ENCODE peak calls at places on chromosomes 12 and 14, in ten cellular contexts. F is H9; B is tibial artery; S is LoVo; Y is NCI-H774; G is hepatocyte; Z is lower lobe of right lung; H is CD4-positive, alpha-beta memory T cell; U is activated CD4-positive, alpha-beta T cell treated with anti-CD3 and anti-CD28 coated beads, Interleukin-2, amount 50 U/mL, for 1 hour; N is stimulated activated CD4-positive, alpha-beta T cell treated with anti-CD3 and anti-CD28 coated beads, Interleukin-4, amount 100 ng/mL, for 1 hour. T is an unnamed sample.

GRCh38 chr14:68249534-68250517 is 430.2 kb downstream of the RAD51B start:
- DNase-seq in Y (no peak), G (peak), B (no peak), S (peak), Z (no peak), F (no peak), U (no peak), H (no peak), N (no peak), T (no peak)

GRCh38 chr12:45309826-45310626 is 94.1 kb downstream of the ANO6 start:
- DNase-seq in Z (no peak), G (no peak), B (no peak), U (no peak), F (no peak), Y (no peak), H (no peak), S (no peak), N (no peak), T (no peak)

GRCh38 chr12:47766496-47767196 is 6.4 kb upstream of the SLC48A1 start:
- DNase-seq in U (no peak), G (no peak), N (no peak), F (no peak), S (no peak), Y (no peak), H (no peak), B (no peak), Z (peak), T (no peak)

GRCh38 chr14:94397279-94397898 is 9.0 kb upstream of the SERPINA1 start:
- DNase-seq in H (no peak), F (no peak), Z (no peak), Y (no peak), B (no peak), N (no peak), S (no peak), U (no peak), G (no peak), T (no peak)

GRCh38 chr14:96590190-96590860 is 88.1 kb downstream of the PAPOLA start:
- DNase-seq in H (no peak), U (no peak), F (peak), Z (no peak), Y (no peak), G (no peak), N (no peak), S (no peak), B (no peak), T (no peak)

GRCh38 chr12:67471810-67472209 is 176.7 kb upstream of the DYRK2 start:
- DNase-seq in N (no peak), H (no peak), Z (no peak), S (no peak), B (no peak), U (no peak), F (no peak), Y (no peak), G (no peak), T (no peak)

GRCh38 chr14:88551936-88552565 is 2.8 kb downstream of the PTPN21 start:
- DNase-seq in S (no peak), Z (no peak), B (no peak), Y (no peak), N (no peak), F (peak), U (no peak), H (no peak), G (no peak), T (no peak)

GRCh38 chr14:90788031-90788430 is 28.2 kb downstream of the TTC7B start:
- DNase-seq in F (no peak), N (no peak), H (no peak), Y (no peak), G (no peak), U (no peak), Z (peak), B (peak), S (no peak), T (no peak)

GRCh38 chr14:73722581-73722980 is 8.4 kb upstream of the PNMA1 start:
- DNase-seq in F (no peak), H (no peak), B (peak), G (no peak), U (no peak), S (no peak), N (no peak), Z (no peak), Y (no peak), T (no peak)

GRCh38 chr12:94879542-94879941 is 124.0 kb downstream of the NDUFA12 start:
- DNase-seq in H (no peak), Z (no peak), Y (no peak), U (no peak), B (no peak), F (no peak), G (peak), S (peak), N (no peak), T (no peak)

GRCh38 chr12:1805441-1806081 is 14.8 kb upstream of the LRTM2 start:
- DNase-seq in H (no peak), S (no peak), G (no peak), U (no peak), F (no peak), N (no peak), Y (no peak), B (peak), Z (peak), T (no peak)

GRCh38 chr14:90295870-90296516 is 35.7 kb downstream of the NRDE2 start:
- DNase-seq in F (no peak), Y (no peak), H (no peak), S (no peak), B (no peak), U (no peak), N (no peak), G (no peak), Z (no peak), T (no peak)

GRCh38 chr12:94597268-94597667 is 53.1 kb downstream of the TMCC3 start:
- DNase-seq in B (no peak), F (no peak), H (no peak), Y (no peak), N (no peak), Z (no peak), S (peak), G (no peak), U (no peak), T (no peak)

GRCh38 chr12:109951751-109952150 is 44.4 kb downstream of the GIT2 start:
- DNase-seq in U (no peak), Y (no peak), G (peak), Z (no peak), B (no peak), H (no peak), N (no peak), S (no peak), F (peak), T (no peak)

GRCh38 chr12:111444314-111444705 is 38.6 kb downstream of the SH2B3 start:
- DNase-seq in Z (no peak), G (no peak), H (no peak), S (no peak), U (no peak), F (no peak), N (no peak), B (no peak), Y (no peak), T (no peak)

GRCh38 chr12:19967001-19967400 is 401.3 kb upstream of the PDE3A start:
- DNase-seq in N (no peak), S (no peak), Y (no peak), Z (no peak), U (no peak), H (no peak), B (no peak), G (no peak), F (no peak), T (no peak)